ENCODE peak calls at places on chromosome 19, in four cellular contexts. S, Q, V and E are unnamed samples.

GRCh38 chr19:38078302-38078930 is 145.6 kb downstream of the DPF1 start:
- DNase-seq in S (no peak), V (no peak), Q (no peak), E (no peak)

GRCh38 chr19:18068395-18068794 is 18.3 kb downstream of the IL12RB1 start:
- DNase-seq in Q (no peak), S (no peak), V (no peak), E (no peak)

GRCh38 chr19:55156202-55157063 is 1.1 kb downstream of the TNNI3 start:
- DNase-seq in V (peak; percentile 50), Q (peak; percentile 76), S (peak; percentile 72), E (peak; percentile 61)

GRCh38 chr19:58196911-58197616 is 14.2 kb downstream of the ZNF274 start:
- DNase-seq in S (no peak), V (no peak), Q (no peak), E (no peak)

GRCh38 chr19:43760941-43761340 is 6.2 kb upstream of the SMG9 start:
- DNase-seq in Q (no peak), S (no peak), V (peak; percentile 59), E (no peak)

GRCh38 chr19:33863436-33863835 is 66.8 kb downstream of the KCTD15 start:
- DNase-seq in S (no peak), Q (no peak), V (no peak), E (no peak)

GRCh38 chr19:48344892-48345291 is 18.8 kb downstream of the TMEM143 start:
- DNase-seq in V (no peak), S (no peak), Q (no peak), E (no peak)

GRCh38 chr19:12166596-12166995 is 3.7 kb downstream of the ZNF136 start:
- DNase-seq in Q (no peak), V (no peak), S (no peak), E (no peak)

GRCh38 chr19:16441661-16442071 is 30.1 kb downstream of the EPS15L1 start:
- DNase-seq in V (no peak), Q (peak; percentile 59), S (peak; percentile 50), E (peak; percentile 50)

GRCh38 chr19:44548736-44549135 is 19.3 kb upstream of the CEACAM20 start:
- DNase-seq in V (peak; percentile 34), S (no peak), Q (no peak), E (no peak)

GRCh38 chr19:27753622-27754021 is 1459.3 kb downstream of the UQCRFS1 start:
- DNase-seq in S (no peak), V (no peak), Q (no peak), E (no peak)